ENCODE peak calls at places on chromosome 10, in eight cellular contexts. C is endodermal cell, V is OCI-LY7, X is tibial artery, B is aorta, P is heart right ventricle, N is ovary, D is HepG2. A is an unnamed sample.

GRCh38 chr10:75542902-75543301 is 111.5 kb downstream of the LRMDA start:
- DNase-seq in P (no peak), B (peak; percentile 79), N (no peak), X (peak; percentile 81), C (peak; percentile 61), D (no peak), V (no peak), A (no peak)

GRCh38 chr10:617471-617870 is 72.0 kb downstream of the DIP2C start:
- DNase-seq in D (no peak), C (no peak), X (no peak), V (no peak), N (no peak), P (no peak), B (peak; percentile 15), A (no peak)

GRCh38 chr10:127649642-127650041 is 87.3 kb upstream of the FOXI2 start:
- DNase-seq in X (no peak), B (no peak), P (no peak), C (peak; percentile 92), V (peak; percentile 11), D (peak; percentile 14), N (no peak), A (no peak)

GRCh38 chr10:72888151-72888638 is 5.3 kb upstream of the OIT3 start:
- DNase-seq in N (no peak), D (no peak), C (no peak), X (no peak), P (no peak), B (no peak), V (no peak), A (no peak)

GRCh38 chr10:116099031-116099430 is 174.0 kb downstream of the GFRA1 start:
- DNase-seq in C (no peak), N (no peak), V (no peak), B (no peak), X (no peak), P (no peak), D (no peak), A (no peak)

GRCh38 chr10:122062831-122063674 is 74.1 kb downstream of the TACC2 start:
- DNase-seq in V (no peak), P (peak; percentile 80), D (peak; percentile 97), N (peak; percentile 79), B (peak; percentile 82), X (peak; percentile 92), C (peak; percentile 91), A (peak; percentile 89)

GRCh38 chr10:19461588-19461987 is 354.6 kb upstream of the PLXDC2 start:
- DNase-seq in V (no peak), C (no peak), D (no peak), N (no peak), X (no peak), B (no peak), P (no peak), A (no peak)

GRCh38 chr10:97028126-97028831 is 157.5 kb downstream of the SLIT1 start:
- DNase-seq in D (no peak), N (no peak), B (no peak), C (no peak), V (no peak), X (no peak), P (no peak), A (no peak)

GRCh38 chr10:126049741-126050140 is 153.4 kb downstream of the FANK1 start:
- DNase-seq in D (no peak), B (peak; percentile 78), P (peak; percentile 37), N (no peak), V (no peak), C (no peak), X (no peak), A (peak; percentile 79)

GRCh38 chr10:78290131-78290750 is 256.6 kb downstream of the RPS24 start:
- DNase-seq in B (no peak), X (no peak), D (no peak), V (no peak), P (no peak), N (no peak), C (peak; percentile 77), A (no peak)

GRCh38 chr10:132186488-132187413 is at the start of gene DPYSL4:
- DNase-seq in B (no peak), N (peak; percentile 52), C (peak; percentile 78), X (no peak), V (no peak), D (no peak), P (no peak), A (no peak)

GRCh38 chr10:30840386-30841074 is 191.1 kb downstream of the ZNF438 start:
- DNase-seq in X (no peak), P (no peak), C (no peak), V (no peak), D (no peak), N (no peak), B (no peak), A (no peak)

GRCh38 chr10:123573236-123574147 is 92.7 kb upstream of the GPR26 start:
- DNase-seq in N (no peak), X (no peak), C (peak; percentile 96), D (peak; percentile 36), B (no peak), P (peak; percentile 28), V (peak; percentile 40), A (no peak)

GRCh38 chr10:43888551-43888950 is 239.9 kb upstream of the ZNF32 start:
- DNase-seq in X (no peak), C (no peak), V (no peak), N (no peak), D (no peak), P (no peak), B (no peak), A (no peak)

GRCh38 chr10:127331696-127332095 is 135.3 kb upstream of the INSYN2A start:
- DNase-seq in N (no peak), D (no peak), C (no peak), X (no peak), V (no peak), B (no peak), P (no peak), A (no peak)

DNA sequence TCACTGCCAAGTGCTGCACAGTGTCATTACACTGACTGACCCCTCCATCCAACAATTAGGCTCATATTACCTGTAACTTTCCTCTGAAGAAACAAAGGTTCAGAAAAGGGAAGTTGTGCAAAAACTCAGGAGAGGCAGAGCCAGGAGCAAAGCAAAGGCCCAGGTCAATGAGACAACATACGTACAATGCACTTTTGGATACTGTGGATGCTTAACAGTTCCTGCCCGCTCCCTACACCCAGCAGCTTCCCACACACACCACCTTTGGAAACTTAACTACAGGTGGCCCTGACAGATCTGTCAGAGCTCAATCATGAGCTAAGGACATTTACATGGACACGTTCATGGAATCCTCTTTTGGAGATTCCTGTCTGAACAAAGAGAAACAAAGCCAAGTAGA is 515.9 kb downstream of the GRID1 start:
- DNase-seq in N (no peak), V (no peak), P (no peak), X (no peak), D (no peak), B (no peak), C (no peak), A (no peak)
- H3K9me3 ChIP-seq in N (no peaks in the 10 kb centered on the region), V (no peaks in the 10 kb centered on the region), P (no peaks in the 10 kb centered on the region), X (peaks cover 10% of the 10 kb centered on the region), D (no peaks in the 10 kb centered on the region), B (no peaks in the 10 kb centered on the region), C (peaks cover 11% of the 10 kb centered on the region), A (no peaks in the 10 kb centered on the region)

GRCh38 chr10:12360461-12360860 is 11.1 kb downstream of the CAMK1D start:
- DNase-seq in N (no peak), C (no peak), P (no peak), X (no peak), V (no peak), B (no peak), D (no peak), A (no peak)
- H3K4me1 ChIP-seq in N (peaks cover 2% of the 10 kb centered on the region), C (no peaks in the 10 kb centered on the region), P (no peaks in the 10 kb centered on the region), X (peaks cover 10% of the 10 kb centered on the region), V (peaks cover 5% of the 10 kb centered on the region), B (no peaks in the 10 kb centered on the region), D (no peaks in the 10 kb centered on the region), A (no peaks in the 10 kb centered on the region)

GRCh38 chr10:130775311-130775710 is 536.2 kb downstream of the TCERG1L start:
- DNase-seq in P (no peak), N (no peak), C (no peak), V (no peak), X (no peak), B (no peak), D (no peak), A (no peak)

GRCh38 chr10:130774871-130775270 is 536.6 kb downstream of the TCERG1L start:
- DNase-seq in N (no peak), X (no peak), V (no peak), P (no peak), B (no peak), D (no peak), C (no peak), A (no peak)

GRCh38 chr10:130782467-130782866 is 529.1 kb downstream of the TCERG1L start:
- DNase-seq in B (no peak), V (no peak), N (no peak), D (peak; percentile 7), X (no peak), P (no peak), C (peak; percentile 81), A (no peak)

GRCh38 chr10:130778166-130778545 is 533.4 kb downstream of the TCERG1L start:
- DNase-seq in B (no peak), N (no peak), X (no peak), C (no peak), D (no peak), V (no peak), P (no peak), A (no peak)

GRCh38 chr10:130777507-130778165 is 533.9 kb downstream of the TCERG1L start:
- DNase-seq in P (no peak), V (no peak), C (no peak), N (no peak), B (no peak), D (no peak), X (no peak), A (no peak)
- H3K9me3 ChIP-seq in P (no peaks in the 10 kb centered on the region), V (no peaks in the 10 kb centered on the region), C (no peaks in the 10 kb centered on the region), N (no peaks in the 10 kb centered on the region), B (no peaks in the 10 kb centered on the region), D (no peaks in the 10 kb centered on the region), X (no peaks in the 10 kb centered on the region), A (no peaks in the 10 kb centered on the region)

GRCh38 chr10:125037145-125037544 is 95.2 kb downstream of the ZRANB1 start:
- DNase-seq in C (peak; percentile 60), X (no peak), V (no peak), P (no peak), B (peak; percentile 57), N (no peak), D (peak; percentile 37), A (no peak)

GRCh38 chr10:125041856-125042506 is 100.1 kb downstream of the ZRANB1 start:
- DNase-seq in D (no peak), V (no peak), X (no peak), P (no peak), B (no peak), C (no peak), N (no peak), A (no peak)

GRCh38 chr10:125039354-125039769 is 97.4 kb downstream of the ZRANB1 start:
- DNase-seq in V (no peak), N (peak; percentile 57), C (peak; percentile 54), B (no peak), P (no peak), D (no peak), X (no peak), A (peak; percentile 72)

GRCh38 chr10:125035588-125036298 is 93.8 kb downstream of the ZRANB1 start:
- DNase-seq in N (no peak), B (no peak), V (no peak), X (no peak), D (no peak), P (no peak), C (no peak), A (peak; percentile 50)

DNA sequence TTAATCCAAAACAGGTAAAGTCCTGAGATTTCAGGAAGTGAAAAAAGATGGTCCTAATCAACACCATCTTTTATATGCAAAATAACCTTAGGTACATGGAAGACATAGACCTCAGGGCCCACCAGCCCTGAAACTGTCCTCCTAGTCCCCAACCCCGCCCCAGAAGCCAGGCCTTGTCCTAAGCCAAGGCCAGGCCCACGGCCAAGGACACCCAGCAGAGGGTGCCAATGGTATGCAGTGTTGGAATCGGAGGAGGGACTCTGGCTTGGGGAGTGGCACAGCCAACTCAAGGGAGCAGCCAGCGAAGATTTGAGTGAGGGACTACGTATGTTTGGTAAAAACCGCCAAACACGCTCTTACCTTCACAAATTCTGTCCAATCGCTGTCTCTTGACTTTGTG is 96.7 kb downstream of the ZRANB1 start:
- DNase-seq in N (peak; percentile 39), D (peak; percentile 23), P (peak; percentile 65), X (peak; percentile 61), V (peak; percentile 29), C (peak; percentile 87), B (no peak), A (peak; percentile 52)
- H3K4me1 ChIP-seq in N (peaks cover 32% of the 10 kb centered on the region), D (no peaks in the 10 kb centered on the region), P (peaks cover 36% of the 10 kb centered on the region), X (peaks cover 91% of the 10 kb centered on the region), V (no peaks in the 10 kb centered on the region), C (peaks cover 6% of the 10 kb centered on the region), B (peaks cover 8% of the 10 kb centered on the region), A (peaks cover 21% of the 10 kb centered on the region)